ENCODE peak calls at places on chromosomes 5 and 9, in nine cellular contexts. P is GM12892; Y is GM13977; J is fibroblast of mammary gland; S is NCI-H1105 treated with DMSO at 0.1 percent for 48 hours; U is NCI-H1092; A is fibroblast of pulmonary artery; G is stimulated activated CD4-positive, alpha-beta T cell treated with anti-CD3 and anti-CD28 coated beads, Interleukin-2, amount 100 ng/mL, for 24 hours; R is activated CD4-positive, alpha-beta T cell treated with anti-CD3 and anti-CD28 coated beads for 24 hours. M is an unnamed sample.
A peak's percentile ranks its signal among the peaks of the same experiment; 100 is the strongest.

GRCh38 chr5:10563132-10563939 is 534 bp upstream of the ANKRD33B start:
- DNase-seq in P (no peak), Y (peak; percentile 81), J (no peak), S (no peak), U (no peak), A (peak; percentile 27), G (peak; percentile 57), R (peak; percentile 7), M (no peak)

GRCh38 chr9:21993893-21994525 is at the start of gene CDKN2A:
- DNase-seq in P (peak; percentile 33), Y (peak; percentile 71), J (no peak), S (peak; percentile 90), U (no peak), A (peak; percentile 55), G (peak; percentile 42), R (no peak), M (peak; percentile 46)

GRCh38 chr5:86865396-86865795 is 247.7 kb downstream of the COX7C start:
- DNase-seq in P (no peak), Y (no peak), J (no peak), S (no peak), U (no peak), A (no peak), G (no peak), R (no peak), M (no peak)

GRCh38 chr9:130845901-130846381 is 10.9 kb downstream of the ABL1 start:
- DNase-seq in P (no peak), Y (no peak), J (peak; percentile 88), S (no peak), U (no peak), A (peak; percentile 89), G (no peak), R (no peak), M (no peak)

GRCh38 chr9:91298304-91298703 is 63.4 kb downstream of the AUH start:
- DNase-seq in P (no peak), Y (no peak), J (peak; percentile 63), S (no peak), U (no peak), A (peak; percentile 68), G (no peak), R (no peak), M (no peak)

GRCh38 chr9:85900504-85901201 is 40.3 kb upstream of the NAA35 start:
- DNase-seq in P (no peak), Y (peak; percentile 39), J (peak; percentile 57), S (no peak), U (no peak), A (peak; percentile 54), G (peak; percentile 28), R (no peak), M (peak; percentile 3)

GRCh38 chr9:133103987-133104505 is 17.0 kb downstream of the RALGDS start:
- DNase-seq in P (no peak), Y (no peak), J (no peak), S (no peak), U (no peak), A (no peak), G (no peak), R (no peak), M (no peak)

GRCh38 chr5:39119404-39120051 is 45.3 kb upstream of the RICTOR start:
- DNase-seq in P (no peak), Y (no peak), J (no peak), S (no peak), U (no peak), A (peak; percentile 47), G (no peak), R (no peak), M (no peak)

GRCh38 chr9:29213374-29214161 is 1640.3 kb upstream of the C9orf72 start:
- DNase-seq in P (no peak), Y (peak; percentile 22), J (no peak), S (peak; percentile 90), U (peak; percentile 56), A (no peak), G (no peak), R (no peak), M (peak; percentile 59)

GRCh38 chr9:120985759-120986353 is 59.3 kb upstream of the TRAF1 start:
- DNase-seq in P (no peak), Y (peak; percentile 37), J (peak; percentile 70), S (peak; percentile 54), U (no peak), A (peak; percentile 73), G (no peak), R (no peak), M (no peak)

GRCh38 chr9:128280084-128280622 is 4.1 kb downstream of the SWI5 start:
- DNase-seq in P (no peak), Y (no peak), J (no peak), S (no peak), U (no peak), A (peak; percentile 45), G (no peak), R (no peak), M (no peak)

GRCh38 chr9:86350006-86350755 is 4.0 kb downstream of the TUT7 start:
- DNase-seq in P (no peak), Y (no peak), J (no peak), S (no peak), U (no peak), A (no peak), G (no peak), R (no peak), M (no peak)

GRCh38 chr5:138978085-138978484 is 103.0 kb upstream of the LRRTM2 start:
- DNase-seq in P (no peak), Y (no peak), J (no peak), S (no peak), U (no peak), A (peak; percentile 18), G (no peak), R (no peak), M (no peak)

GRCh38 chr5:133467325-133467700 is 145.0 kb downstream of the FSTL4 start:
- DNase-seq in P (no peak), Y (no peak), J (no peak), S (no peak), U (no peak), A (no peak), G (no peak), R (no peak), M (no peak)

GRCh38 chr5:206406-206805 is 11.5 kb downstream of the CCDC127 start:
- DNase-seq in P (no peak), Y (no peak), J (peak; percentile 66), S (no peak), U (no peak), A (peak; percentile 70), G (no peak), R (no peak), M (no peak)

GRCh38 chr5:95864944-95865504 is 42.5 kb upstream of the GLRX start:
- DNase-seq in P (no peak), Y (no peak), J (no peak), S (no peak), U (no peak), A (no peak), G (peak; percentile 15), R (no peak), M (no peak)

GRCh38 chr5:131981516-131981915 is 29.9 kb downstream of the ACSL6 start:
- DNase-seq in P (no peak), Y (no peak), J (no peak), S (no peak), U (no peak), A (no peak), G (no peak), R (no peak), M (no peak)

GRCh38 chr9:33924978-33925797 is 108.2 kb downstream of the UBE2R2 start:
- DNase-seq in P (no peak), Y (peak; percentile 61), J (peak; percentile 70), S (no peak), U (no peak), A (peak; percentile 67), G (no peak), R (no peak), M (no peak)

GRCh38 chr9:113508111-113508749 is 44.7 kb downstream of the RGS3 start:
- DNase-seq in P (no peak), Y (no peak), J (peak; percentile 16), S (no peak), U (no peak), A (peak; percentile 25), G (no peak), R (no peak), M (no peak)

GRCh38 chr9:109497193-109498165 is 628 bp downstream of the PTPN3 start:
- DNase-seq in P (no peak), Y (no peak), J (no peak), S (peak; percentile 64), U (peak; percentile 27), A (no peak), G (no peak), R (no peak), M (no peak)

GRCh38 chr5:115778417-115778816 is 38.0 kb downstream of the CDO1 start:
- DNase-seq in P (no peak), Y (no peak), J (no peak), S (no peak), U (no peak), A (no peak), G (no peak), R (no peak), M (no peak)

GRCh38 chr9:117744856-117745389 is 40.7 kb downstream of the TLR4 start:
- DNase-seq in P (no peak), Y (peak; percentile 17), J (no peak), S (peak; percentile 10), U (peak; percentile 43), A (no peak), G (no peak), R (no peak), M (no peak)

GRCh38 chr5:157473383-157474370 is 13.7 kb downstream of the NIPAL4 start:
- DNase-seq in P (no peak), Y (no peak), J (no peak), S (no peak), U (no peak), A (peak; percentile 26), G (no peak), R (no peak), M (no peak)

GRCh38 chr5:120913396-120913795 is 449.3 kb downstream of the PRR16 start:
- DNase-seq in P (no peak), Y (no peak), J (no peak), S (no peak), U (no peak), A (no peak), G (no peak), R (no peak), M (no peak)

GRCh38 chr9:136314944-136315343 is 11.1 kb upstream of the CCDC187 start:
- DNase-seq in P (no peak), Y (no peak), J (no peak), S (no peak), U (no peak), A (no peak), G (no peak), R (no peak), M (no peak)

GRCh38 chr5:111734013-111734412 is 23.0 kb downstream of the NREP start:
- DNase-seq in P (no peak), Y (no peak), J (peak; percentile 82), S (no peak), U (no peak), A (peak; percentile 33), G (no peak), R (no peak), M (no peak)

GRCh38 chr9:98635374-98635773 is 73.4 kb downstream of the GABBR2 start:
- DNase-seq in P (no peak), Y (no peak), J (peak; percentile 50), S (no peak), U (no peak), A (peak; percentile 44), G (no peak), R (no peak), M (no peak)

GRCh38 chr5:10892135-10892910 is 131.3 kb upstream of the DAP start:
- DNase-seq in P (no peak), Y (no peak), J (no peak), S (no peak), U (no peak), A (no peak), G (no peak), R (no peak), M (no peak)

GRCh38 chr5:18465833-18466681 is 831.8 kb downstream of the TAF11L14 start:
- DNase-seq in P (no peak), Y (peak; percentile 48), J (peak; percentile 46), S (peak; percentile 45), U (peak; percentile 59), A (peak; percentile 50), G (peak; percentile 27), R (peak; percentile 9), M (peak; percentile 23)

GRCh38 chr5:157109744-157110143 is 900 bp upstream of the HAVCR2 start:
- DNase-seq in P (no peak), Y (peak; percentile 50), J (no peak), S (no peak), U (no peak), A (no peak), G (peak; percentile 26), R (no peak), M (no peak)

M was measured in NCI-H1436.